ENCODE peak calls at places on chromosomes 1 and 21, in nine cellular contexts. L is lower leg skin, Q is renal cortical epithelial cell, X is NCI-H1105 treated with DMSO at 0.1 percent for 48 hours, H is tibial artery, O is non-pigmented ciliary epithelial cell, Z is NCI-H146, V is KG1, R is transverse colon. N is an unnamed sample.
A peak's percentile ranks its signal among the peaks of the same experiment; 100 is the strongest.

GRCh38 chr21:42850866-42851391 is 28.4 kb downstream of the WDR4 start:
- DNase-seq in L (no peak), Q (no peak), X (no peak), H (no peak), O (no peak), Z (no peak), V (no peak), R (no peak), N (no peak)

GRCh38 chr1:77308889-77309621 is 27.2 kb downstream of the AK5 start:
- DNase-seq in L (no peak), Q (no peak), X (no peak), H (no peak), O (no peak), Z (no peak), V (no peak), R (no peak), N (no peak)

GRCh38 chr1:92907949-92908684 is 53.1 kb downstream of the DIPK1A start:
- DNase-seq in L (no peak), Q (peak; percentile 26), X (no peak), H (no peak), O (no peak), Z (no peak), V (no peak), R (no peak), N (peak; percentile 46)

GRCh38 chr1:222416001-222416791 is 131.7 kb downstream of the HHIPL2 start:
- DNase-seq in L (no peak), Q (no peak), X (no peak), H (no peak), O (peak; percentile 2), Z (no peak), V (no peak), R (no peak), N (peak; percentile 3)

GRCh38 chr1:113946112-113946511 is 17.0 kb downstream of the HIPK1 start:
- DNase-seq in L (no peak), Q (no peak), X (no peak), H (no peak), O (no peak), Z (no peak), V (no peak), R (no peak), N (no peak)

GRCh38 chr1:247430430-247430829 is 14.5 kb downstream of the NLRP3 start:
- DNase-seq in L (no peak), Q (no peak), X (no peak), H (no peak), O (no peak), Z (no peak), V (no peak), R (no peak), N (no peak)

GRCh38 chr1:116878804-116879477 is 30.8 kb upstream of the PTGFRN start:
- DNase-seq in L (peak; percentile 15), Q (no peak), X (peak; percentile 86), H (peak; percentile 66), O (no peak), Z (peak; percentile 96), V (no peak), R (no peak), N (peak; percentile 43)

GRCh38 chr1:76336951-76337371 is 262.4 kb downstream of the ST6GALNAC3 start:
- DNase-seq in L (no peak), Q (peak; percentile 82), X (peak; percentile 86), H (no peak), O (peak; percentile 76), Z (no peak), V (no peak), R (peak; percentile 8), N (peak; percentile 77)

GRCh38 chr1:201365251-201365650 is 12.2 kb downstream of the TNNT2 start:
- DNase-seq in L (no peak), Q (no peak), X (no peak), H (no peak), O (no peak), Z (no peak), V (no peak), R (no peak), N (no peak)

GRCh38 chr1:247453256-247453655 is 4.6 kb downstream of the OR2B11 start:
- DNase-seq in L (no peak), Q (no peak), X (no peak), H (no peak), O (no peak), Z (no peak), V (no peak), R (no peak), N (no peak)

GRCh38 chr1:189779034-189779433 is 698.6 kb downstream of the BRINP3 start:
- DNase-seq in L (no peak), Q (no peak), X (no peak), H (no peak), O (no peak), Z (no peak), V (no peak), R (no peak), N (no peak)

GRCh38 chr1:206447792-206448191 is 22.5 kb upstream of the IKBKE start:
- DNase-seq in L (no peak), Q (peak; percentile 82), X (no peak), H (peak; percentile 41), O (no peak), Z (no peak), V (no peak), R (no peak), N (no peak)

GRCh38 chr1:186093437-186093836 is 281.6 kb downstream of the TPR start:
- DNase-seq in L (no peak), Q (no peak), X (no peak), H (no peak), O (no peak), Z (no peak), V (no peak), R (no peak), N (peak; percentile 42)

GRCh38 chr1:230050973-230051735 is 15.9 kb upstream of the GALNT2 start:
- DNase-seq in L (no peak), Q (no peak), X (no peak), H (no peak), O (no peak), Z (peak; percentile 23), V (no peak), R (no peak), N (no peak)

GRCh38 chr1:90616395-90616794 is 100.7 kb downstream of the BARHL2 start:
- DNase-seq in L (no peak), Q (no peak), X (peak; percentile 57), H (no peak), O (no peak), Z (peak; percentile 21), V (no peak), R (no peak), N (no peak)

GRCh38 chr1:2800664-2801045 is 838 bp downstream of the TTC34 start:
- DNase-seq in L (no peak), Q (no peak), X (no peak), H (peak; percentile 64), O (no peak), Z (no peak), V (no peak), R (no peak), N (no peak)

GRCh38 chr1:227937031-227937430 is 10.7 kb downstream of the WNT9A start:
- DNase-seq in L (no peak), Q (no peak), X (no peak), H (peak; percentile 40), O (no peak), Z (no peak), V (no peak), R (peak; percentile 0), N (no peak)

GRCh38 chr1:30388386-30388785 is 335.0 kb downstream of the MATN1 start:
- DNase-seq in L (peak; percentile 37), Q (no peak), X (no peak), H (peak; percentile 28), O (no peak), Z (no peak), V (no peak), R (no peak), N (no peak)

GRCh38 chr1:19086176-19086875 is 123.7 kb downstream of the UBR4 start:
- DNase-seq in L (no peak), Q (no peak), X (no peak), H (peak; percentile 57), O (no peak), Z (no peak), V (no peak), R (no peak), N (no peak)

GRCh38 chr1:76075877-76076276 is 1.3 kb downstream of the ST6GALNAC3 start:
- DNase-seq in L (no peak), Q (no peak), X (no peak), H (no peak), O (no peak), Z (no peak), V (peak; percentile 26), R (no peak), N (no peak)

GRCh38 chr1:61921435-61921834 is 179.2 kb downstream of the PATJ start:
- DNase-seq in L (no peak), Q (no peak), X (no peak), H (no peak), O (no peak), Z (no peak), V (no peak), R (no peak), N (no peak)

GRCh38 chr1:227791425-227792090 is 23.9 kb upstream of the PRSS38 start:
- DNase-seq in L (peak; percentile 26), Q (no peak), X (no peak), H (no peak), O (no peak), Z (no peak), V (no peak), R (no peak), N (no peak)

GRCh38 chr1:161737625-161738024 is 12.0 kb upstream of the DUSP12 start:
- DNase-seq in L (no peak), Q (no peak), X (no peak), H (no peak), O (no peak), Z (no peak), V (no peak), R (no peak), N (no peak)

GRCh38 chr1:152866321-152866720 is 6.5 kb downstream of the LCE7A start:
- DNase-seq in L (no peak), Q (no peak), X (no peak), H (no peak), O (no peak), Z (no peak), V (no peak), R (no peak), N (peak; percentile 4)

GRCh38 chr1:228334226-228334935 is 72.3 kb downstream of the TRIM11 start:
- DNase-seq in L (peak; percentile 79), Q (no peak), X (no peak), H (peak; percentile 41), O (no peak), Z (no peak), V (no peak), R (peak; percentile 4), N (no peak)

GRCh38 chr1:193451606-193452005 is 265.2 kb upstream of the B3GALT2 start:
- DNase-seq in L (no peak), Q (no peak), X (no peak), H (no peak), O (no peak), Z (no peak), V (no peak), R (no peak), N (no peak)

GRCh38 chr1:9606948-9607347 is 18.2 kb downstream of the TMEM201 start:
- DNase-seq in L (no peak), Q (no peak), X (no peak), H (no peak), O (no peak), Z (no peak), V (no peak), R (no peak), N (no peak)

GRCh38 chr1:192669174-192669573 is 33.2 kb downstream of the RGS13 start:
- DNase-seq in L (no peak), Q (no peak), X (no peak), H (no peak), O (no peak), Z (no peak), V (no peak), R (no peak), N (no peak)

GRCh38 chr1:200029035-200029623 is 1.6 kb downstream of the NR5A2 start:
- DNase-seq in L (no peak), Q (no peak), X (peak; percentile 63), H (no peak), O (no peak), Z (no peak), V (no peak), R (peak; percentile 59), N (no peak)

GRCh38 chr1:152836881-152837280 is 5.8 kb upstream of the LCE6A start:
- DNase-seq in L (no peak), Q (no peak), X (no peak), H (no peak), O (no peak), Z (no peak), V (no peak), R (no peak), N (no peak)

GRCh38 chr1:5707566-5708178 is 284.6 kb downstream of the NPHP4 start:
- DNase-seq in L (no peak), Q (no peak), X (no peak), H (peak; percentile 20), O (no peak), Z (no peak), V (no peak), R (no peak), N (no peak)